ENCODE peak calls at places on chromosomes 6 and 20, in five cellular contexts. One of them, this sample, is unnamed.
A peak's percentile ranks its signal among the peaks of the same experiment; 100 is the strongest.

GRCh38 chr6:41051873-41052272 is 1.1 kb upstream of the APOBEC2 start:
- DNase-seq in SJSA1: no peak
- DNase-seq in endothelial cell of umbilical vein: no peak
- DNase-seq in heart left ventricle: no peak
- DNase-seq in bronchial epithelial cell: no peak
- DNase-seq in this sample: no peak

GRCh38 chr20:50690979-50691584 is at the start of gene RIPOR3:
- DNase-seq in SJSA1: no peak
- DNase-seq in heart left ventricle: no peak
- DNase-seq in endothelial cell of umbilical vein: no peak
- DNase-seq in bronchial epithelial cell: no peak
- DNase-seq in this sample: no peak

GRCh38 chr6:149755300-149756260 is 6.0 kb downstream of the PCMT1 start:
- DNase-seq in endothelial cell of umbilical vein: no peak
- DNase-seq in SJSA1: no peak
- DNase-seq in bronchial epithelial cell: no peak
- DNase-seq in heart left ventricle: no peak
- DNase-seq in this sample: no peak

GRCh38 chr6:37056439-37057127 is 51.1 kb downstream of the FGD2 start:
- DNase-seq in endothelial cell of umbilical vein: no peak
- DNase-seq in heart left ventricle: no peak
- DNase-seq in bronchial epithelial cell: peak; percentile 97
- DNase-seq in SJSA1: peak; percentile 76
- DNase-seq in this sample: peak; percentile 49

GRCh38 chr6:169253745-169254238 is at the start of gene THBS2:
- DNase-seq in heart left ventricle: peak; percentile 60
- DNase-seq in bronchial epithelial cell: peak; percentile 44
- DNase-seq in endothelial cell of umbilical vein: no peak
- DNase-seq in SJSA1: no peak
- DNase-seq in this sample: peak; percentile 97

GRCh38 chr20:56820984-56821383 is 191.9 kb downstream of the TFAP2C start:
- DNase-seq in heart left ventricle: no peak
- DNase-seq in SJSA1: no peak
- DNase-seq in endothelial cell of umbilical vein: no peak
- DNase-seq in bronchial epithelial cell: no peak
- DNase-seq in this sample: no peak

GRCh38 chr20:45235995-45236394 is 14.8 kb downstream of the SEMG2 start:
- DNase-seq in bronchial epithelial cell: no peak
- DNase-seq in endothelial cell of umbilical vein: no peak
- DNase-seq in SJSA1: no peak
- DNase-seq in heart left ventricle: no peak
- DNase-seq in this sample: no peak

GRCh38 chr20:44411020-44411756 is 55.7 kb downstream of the HNF4A start:
- DNase-seq in bronchial epithelial cell: no peak
- DNase-seq in heart left ventricle: no peak
- DNase-seq in endothelial cell of umbilical vein: no peak
- DNase-seq in SJSA1: no peak
- DNase-seq in this sample: no peak

GRCh38 chr6:149137594-149137993 is 179.9 kb upstream of the TAB2 start:
- DNase-seq in endothelial cell of umbilical vein: no peak
- DNase-seq in heart left ventricle: no peak
- DNase-seq in bronchial epithelial cell: no peak
- DNase-seq in SJSA1: no peak
- DNase-seq in this sample: no peak

GRCh38 chr6:453152-453551 is 61.6 kb downstream of the IRF4 start:
- DNase-seq in SJSA1: no peak
- DNase-seq in heart left ventricle: no peak
- DNase-seq in endothelial cell of umbilical vein: no peak
- DNase-seq in bronchial epithelial cell: no peak
- DNase-seq in this sample: peak; percentile 39

GRCh38 chr20:36435799-36436541 is 105.3 kb upstream of the MYL9 start:
- DNase-seq in endothelial cell of umbilical vein: peak; percentile 78
- DNase-seq in SJSA1: peak; percentile 74
- DNase-seq in bronchial epithelial cell: peak; percentile 66
- DNase-seq in heart left ventricle: peak; percentile 37
- DNase-seq in this sample: peak; percentile 59

GRCh38 chr6:167559675-167560479 is 235.0 kb downstream of the TTLL2 start:
- DNase-seq in heart left ventricle: no peak
- DNase-seq in endothelial cell of umbilical vein: no peak
- DNase-seq in SJSA1: no peak
- DNase-seq in bronchial epithelial cell: no peak
- DNase-seq in this sample: no peak

GRCh38 chr20:37348643-37349516 is 2.9 kb downstream of the SRC start:
- DNase-seq in SJSA1: no peak
- DNase-seq in endothelial cell of umbilical vein: no peak
- DNase-seq in heart left ventricle: no peak
- DNase-seq in bronchial epithelial cell: no peak
- DNase-seq in this sample: no peak

GRCh38 chr6:105733556-105734162 is 330.8 kb upstream of the PREP start:
- DNase-seq in endothelial cell of umbilical vein: peak; percentile 13
- DNase-seq in bronchial epithelial cell: peak; percentile 59
- DNase-seq in heart left ventricle: no peak
- DNase-seq in SJSA1: no peak
- DNase-seq in this sample: no peak

GRCh38 chr6:9405369-9405768 is 970.0 kb upstream of the SLC35B3 start:
- DNase-seq in heart left ventricle: no peak
- DNase-seq in SJSA1: peak; percentile 50
- DNase-seq in bronchial epithelial cell: peak; percentile 93
- DNase-seq in endothelial cell of umbilical vein: no peak
- DNase-seq in this sample: peak; percentile 10

GRCh38 chr6:157226026-157226639 is 97.2 kb downstream of the TMEM242 start:
- DNase-seq in heart left ventricle: peak; percentile 62
- DNase-seq in endothelial cell of umbilical vein: peak; percentile 12
- DNase-seq in bronchial epithelial cell: no peak
- DNase-seq in SJSA1: no peak
- DNase-seq in this sample: no peak

GRCh38 chr6:37663016-37663810 is 34.5 kb downstream of the MDGA1 start:
- DNase-seq in SJSA1: no peak
- DNase-seq in endothelial cell of umbilical vein: peak; percentile 16
- DNase-seq in heart left ventricle: no peak
- DNase-seq in bronchial epithelial cell: no peak
- DNase-seq in this sample: peak; percentile 17

GRCh38 chr6:157644043-157644810 is 178.8 kb upstream of the SNX9 start:
- DNase-seq in heart left ventricle: no peak
- DNase-seq in endothelial cell of umbilical vein: peak; percentile 41
- DNase-seq in SJSA1: no peak
- DNase-seq in bronchial epithelial cell: peak; percentile 5
- DNase-seq in this sample: peak; percentile 38

GRCh38 chr6:13307508-13307995 is 20.8 kb downstream of the TBC1D7 start:
- DNase-seq in bronchial epithelial cell: peak; percentile 99
- DNase-seq in endothelial cell of umbilical vein: peak; percentile 74
- DNase-seq in SJSA1: no peak
- DNase-seq in heart left ventricle: no peak
- DNase-seq in this sample: peak; percentile 71

GRCh38 chr6:28775405-28776129 is 148.2 kb downstream of the TRIM27 start:
- DNase-seq in SJSA1: peak; percentile 33
- DNase-seq in endothelial cell of umbilical vein: no peak
- DNase-seq in heart left ventricle: no peak
- DNase-seq in bronchial epithelial cell: no peak
- DNase-seq in this sample: no peak

GRCh38 chr6:22418714-22419113 is 121.9 kb upstream of the PRL start:
- DNase-seq in endothelial cell of umbilical vein: peak; percentile 26
- DNase-seq in bronchial epithelial cell: no peak
- DNase-seq in heart left ventricle: no peak
- DNase-seq in SJSA1: no peak
- DNase-seq in this sample: no peak

GRCh38 chr20:58116505-58116904 is 111.9 kb downstream of the ANKRD60 start:
- DNase-seq in endothelial cell of umbilical vein: no peak
- DNase-seq in SJSA1: peak; percentile 17
- DNase-seq in heart left ventricle: no peak
- DNase-seq in bronchial epithelial cell: no peak
- DNase-seq in this sample: no peak

GRCh38 chr6:137819740-137820139 is 47.3 kb upstream of the TNFAIP3 start:
- DNase-seq in heart left ventricle: no peak
- DNase-seq in SJSA1: no peak
- DNase-seq in endothelial cell of umbilical vein: peak; percentile 39
- DNase-seq in bronchial epithelial cell: no peak
- DNase-seq in this sample: no peak

GRCh38 chr20:44618318-44618731 is 33.2 kb downstream of the ADA start:
- DNase-seq in bronchial epithelial cell: no peak
- DNase-seq in heart left ventricle: no peak
- DNase-seq in endothelial cell of umbilical vein: no peak
- DNase-seq in SJSA1: no peak
- DNase-seq in this sample: no peak

GRCh38 chr6:2790588-2790987 is 25.4 kb downstream of the WRNIP1 start:
- DNase-seq in SJSA1: peak; percentile 77
- DNase-seq in endothelial cell of umbilical vein: no peak
- DNase-seq in heart left ventricle: no peak
- DNase-seq in bronchial epithelial cell: peak; percentile 49
- DNase-seq in this sample: no peak

GRCh38 chr6:111503194-111503593 is 20.2 kb upstream of the REV3L start:
- DNase-seq in heart left ventricle: no peak
- DNase-seq in SJSA1: peak; percentile 74
- DNase-seq in bronchial epithelial cell: no peak
- DNase-seq in endothelial cell of umbilical vein: no peak
- DNase-seq in this sample: no peak

GRCh38 chr6:151763303-151763702 is 44.2 kb upstream of the ESR1 start:
- DNase-seq in SJSA1: no peak
- DNase-seq in endothelial cell of umbilical vein: no peak
- DNase-seq in bronchial epithelial cell: peak; percentile 50
- DNase-seq in heart left ventricle: no peak
- DNase-seq in this sample: no peak

DNA sequence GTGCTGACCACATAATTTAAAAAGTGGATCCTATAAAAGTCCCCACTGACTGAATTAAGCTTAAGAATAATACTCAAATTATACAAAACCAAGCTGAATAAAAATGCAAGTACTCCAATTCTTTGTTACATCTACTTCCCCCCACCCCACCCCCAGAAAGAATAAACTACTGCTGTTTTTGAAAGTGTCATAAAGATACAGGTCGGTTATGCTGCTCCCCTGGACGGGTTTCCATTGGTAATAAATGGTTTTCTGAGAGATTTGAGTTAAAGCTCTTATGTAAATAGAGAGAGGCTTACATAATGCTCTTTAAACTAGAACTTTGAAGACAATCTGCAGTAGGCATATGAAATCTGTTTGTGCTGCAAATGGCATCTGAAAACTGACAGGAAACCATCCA is 10.9 kb upstream of the POU3F2 start:
- DNase-seq in endothelial cell of umbilical vein: no peak
- DNase-seq in SJSA1: no peak
- DNase-seq in bronchial epithelial cell: no peak
- DNase-seq in heart left ventricle: no peak
- DNase-seq in this sample: no peak
- H3K4me3 ChIP-seq in endothelial cell of umbilical vein: no peak overlapping the region
- H3K4me3 ChIP-seq in SJSA1: no peak overlapping the region
- H3K4me3 ChIP-seq in bronchial epithelial cell: no peak overlapping the region
- H3K4me3 ChIP-seq in heart left ventricle: no peak overlapping the region
- H3K4me3 ChIP-seq in this sample: no peak overlapping the region

DNA sequence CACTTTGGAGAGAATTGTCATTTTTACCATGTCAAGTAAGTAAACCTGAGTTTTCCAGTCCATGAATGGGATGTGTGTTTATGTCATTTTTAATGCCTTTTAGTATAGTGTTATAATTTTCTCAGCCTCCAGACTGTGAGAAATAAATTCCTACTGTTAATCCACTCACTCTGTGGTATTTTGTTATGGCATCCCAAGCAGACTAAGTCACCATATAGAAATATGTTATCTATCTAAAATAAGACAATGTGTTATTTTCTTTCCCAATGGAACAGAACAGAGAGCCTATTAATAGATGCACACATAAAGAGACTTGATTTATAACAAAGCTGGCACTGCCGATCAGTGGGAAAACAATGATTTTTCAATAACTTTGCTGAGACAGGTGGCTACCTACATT is 70.2 kb upstream of the SLC4A11 start:
- DNase-seq in heart left ventricle: no peak
- DNase-seq in SJSA1: no peak
- DNase-seq in bronchial epithelial cell: no peak
- DNase-seq in endothelial cell of umbilical vein: no peak
- DNase-seq in this sample: no peak
- H3K36me3 ChIP-seq in heart left ventricle: peaks cover 12% of the 10 kb centered on the region
- H3K36me3 ChIP-seq in SJSA1: peaks cover 69% of the 10 kb centered on the region
- H3K36me3 ChIP-seq in bronchial epithelial cell: peaks cover 37% of the 10 kb centered on the region
- H3K36me3 ChIP-seq in endothelial cell of umbilical vein: peaks cover 22% of the 10 kb centered on the region
- H3K36me3 ChIP-seq in this sample: no peaks in the 10 kb centered on the region

GRCh38 chr6:116779569-116780164 is 14.1 kb upstream of the FAM162B start:
- DNase-seq in endothelial cell of umbilical vein: peak; percentile 36
- DNase-seq in heart left ventricle: no peak
- DNase-seq in SJSA1: no peak
- DNase-seq in bronchial epithelial cell: peak; percentile 47
- DNase-seq in this sample: no peak
- H3K4me3 ChIP-seq in endothelial cell of umbilical vein: no peak overlapping the region
- H3K4me3 ChIP-seq in heart left ventricle: peak overlapping the region; percentile 32
- H3K4me3 ChIP-seq in SJSA1: no peak overlapping the region
- H3K4me3 ChIP-seq in bronchial epithelial cell: no peak overlapping the region
- H3K4me3 ChIP-seq in this sample: no peak overlapping the region

GRCh38 chr20:1451092-1451491 is 15.6 kb downstream of the NSFL1C start:
- DNase-seq in SJSA1: no peak
- DNase-seq in heart left ventricle: no peak
- DNase-seq in endothelial cell of umbilical vein: no peak
- DNase-seq in bronchial epithelial cell: no peak
- DNase-seq in this sample: no peak

GRCh38 chr20:1462001-1462400 is 4.6 kb downstream of the NSFL1C start:
- DNase-seq in bronchial epithelial cell: no peak
- DNase-seq in heart left ventricle: no peak
- DNase-seq in SJSA1: no peak
- DNase-seq in endothelial cell of umbilical vein: no peak
- DNase-seq in this sample: no peak

GRCh38 chr20:1460275-1460674 is 6.4 kb downstream of the NSFL1C start:
- DNase-seq in endothelial cell of umbilical vein: no peak
- DNase-seq in bronchial epithelial cell: no peak
- DNase-seq in SJSA1: no peak
- DNase-seq in heart left ventricle: no peak
- DNase-seq in this sample: no peak

GRCh38 chr20:1457992-1458391 is 8.7 kb downstream of the NSFL1C start:
- DNase-seq in SJSA1: no peak
- DNase-seq in endothelial cell of umbilical vein: no peak
- DNase-seq in heart left ventricle: no peak
- DNase-seq in bronchial epithelial cell: no peak
- DNase-seq in this sample: no peak

DNA sequence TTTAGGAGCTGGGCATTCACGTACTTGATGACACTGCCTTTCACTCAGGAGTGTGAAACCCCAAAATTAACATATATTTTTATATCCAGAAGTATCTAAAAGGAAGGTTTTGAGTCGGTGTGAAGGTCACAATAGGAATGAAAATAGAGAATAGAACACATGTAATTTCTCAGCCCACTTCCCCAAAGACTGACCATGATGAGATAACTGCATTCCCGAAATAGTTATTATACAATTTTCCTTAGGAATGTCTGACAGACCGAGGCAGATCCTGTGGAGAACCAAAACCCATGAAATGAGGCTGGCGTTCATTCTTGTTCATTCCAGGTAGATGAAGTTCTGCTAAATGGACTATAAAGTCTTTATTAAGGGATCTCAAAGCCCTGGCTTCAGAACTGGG is 10.3 kb downstream of the NSFL1C start:
- DNase-seq in bronchial epithelial cell: no peak
- DNase-seq in endothelial cell of umbilical vein: no peak
- DNase-seq in SJSA1: no peak
- DNase-seq in heart left ventricle: no peak
- DNase-seq in this sample: no peak
- H3K36me3 ChIP-seq in bronchial epithelial cell: peaks cover 34% of the 10 kb centered on the region
- H3K36me3 ChIP-seq in endothelial cell of umbilical vein: peaks cover 50% of the 10 kb centered on the region
- H3K36me3 ChIP-seq in SJSA1: peaks cover 100% of the 10 kb centered on the region
- H3K36me3 ChIP-seq in heart left ventricle: peaks cover 53% of the 10 kb centered on the region
- H3K36me3 ChIP-seq in this sample: peaks cover 27% of the 10 kb centered on the region

GRCh38 chr20:63947638-63948456 is 8.4 kb downstream of the UCKL1 start:
- DNase-seq in heart left ventricle: no peak
- DNase-seq in bronchial epithelial cell: no peak
- DNase-seq in SJSA1: no peak
- DNase-seq in endothelial cell of umbilical vein: no peak
- DNase-seq in this sample: no peak
- H3K4me3 ChIP-seq in heart left ventricle: no peak overlapping the region
- H3K4me3 ChIP-seq in bronchial epithelial cell: no peak overlapping the region
- H3K4me3 ChIP-seq in SJSA1: no peak overlapping the region
- H3K4me3 ChIP-seq in endothelial cell of umbilical vein: no peak overlapping the region
- H3K4me3 ChIP-seq in this sample: no peak overlapping the region

This sample was measured in MG63.